ENCODE peak calls at places on chromosome 16, in eight cellular contexts. One of them, this sample, is unnamed.

GRCh38 chr16:73066927-73067670 is 19.2 kb upstream of the ZFHX3 start:
- DNase-seq in MM.1S: no peak
- DNase-seq in stimulated activated effector memory CD8-positive, alpha-beta T cell treated with anti-CD3 and anti-CD28 coated beads, Interleukin-12 subunit alpha, Interleukin-12 subunit beta, amount 100 ng/mL, for 72 hours: no peak
- DNase-seq in stimulated activated CD8-positive, alpha-beta memory T cell treated with anti-CD3 and anti-CD28 coated beads, Interleukin-12 subunit alpha, Interleukin-12 subunit beta, amount 100 ng/mL, for 1 hour: no peak
- DNase-seq in stimulated activated CD4-positive, alpha-beta T cell treated with anti-CD3 and anti-CD28 coated beads, Interleukin-15, amount 100 ng/mL, for 48 hours: no peak
- DNase-seq in uterus: no peak
- DNase-seq in skeletal muscle cell: peak
- DNase-seq in AG08395: no peak
- DNase-seq in this sample: no peak

GRCh38 chr16:27920391-27920891 is 143.1 kb downstream of the GSG1L start:
- DNase-seq in MM.1S: no peak
- DNase-seq in stimulated activated effector memory CD8-positive, alpha-beta T cell treated with anti-CD3 and anti-CD28 coated beads, Interleukin-12 subunit alpha, Interleukin-12 subunit beta, amount 100 ng/mL, for 72 hours: no peak
- DNase-seq in stimulated activated CD8-positive, alpha-beta memory T cell treated with anti-CD3 and anti-CD28 coated beads, Interleukin-12 subunit alpha, Interleukin-12 subunit beta, amount 100 ng/mL, for 1 hour: no peak
- DNase-seq in stimulated activated CD4-positive, alpha-beta T cell treated with anti-CD3 and anti-CD28 coated beads, Interleukin-15, amount 100 ng/mL, for 48 hours: no peak
- DNase-seq in uterus: no peak
- DNase-seq in skeletal muscle cell: no peak
- DNase-seq in AG08395: no peak
- DNase-seq in this sample: no peak

GRCh38 chr16:23351360-23351759 is 49.3 kb downstream of the SCNN1B start:
- DNase-seq in MM.1S: no peak
- DNase-seq in stimulated activated effector memory CD8-positive, alpha-beta T cell treated with anti-CD3 and anti-CD28 coated beads, Interleukin-12 subunit alpha, Interleukin-12 subunit beta, amount 100 ng/mL, for 72 hours: no peak
- DNase-seq in stimulated activated CD8-positive, alpha-beta memory T cell treated with anti-CD3 and anti-CD28 coated beads, Interleukin-12 subunit alpha, Interleukin-12 subunit beta, amount 100 ng/mL, for 1 hour: no peak
- DNase-seq in stimulated activated CD4-positive, alpha-beta T cell treated with anti-CD3 and anti-CD28 coated beads, Interleukin-15, amount 100 ng/mL, for 48 hours: no peak
- DNase-seq in uterus: no peak
- DNase-seq in skeletal muscle cell: no peak
- DNase-seq in AG08395: no peak
- DNase-seq in this sample: no peak

GRCh38 chr16:80619824-80620223 is 79.0 kb downstream of the DYNLRB2 start:
- DNase-seq in MM.1S: no peak
- DNase-seq in stimulated activated effector memory CD8-positive, alpha-beta T cell treated with anti-CD3 and anti-CD28 coated beads, Interleukin-12 subunit alpha, Interleukin-12 subunit beta, amount 100 ng/mL, for 72 hours: no peak
- DNase-seq in stimulated activated CD8-positive, alpha-beta memory T cell treated with anti-CD3 and anti-CD28 coated beads, Interleukin-12 subunit alpha, Interleukin-12 subunit beta, amount 100 ng/mL, for 1 hour: no peak
- DNase-seq in stimulated activated CD4-positive, alpha-beta T cell treated with anti-CD3 and anti-CD28 coated beads, Interleukin-15, amount 100 ng/mL, for 48 hours: no peak
- DNase-seq in uterus: no peak
- DNase-seq in skeletal muscle cell: no peak
- DNase-seq in AG08395: no peak
- DNase-seq in this sample: no peak

GRCh38 chr16:51651061-51651466 is 500.0 kb upstream of the SALL1 start:
- DNase-seq in MM.1S: no peak
- DNase-seq in stimulated activated effector memory CD8-positive, alpha-beta T cell treated with anti-CD3 and anti-CD28 coated beads, Interleukin-12 subunit alpha, Interleukin-12 subunit beta, amount 100 ng/mL, for 72 hours: no peak
- DNase-seq in stimulated activated CD8-positive, alpha-beta memory T cell treated with anti-CD3 and anti-CD28 coated beads, Interleukin-12 subunit alpha, Interleukin-12 subunit beta, amount 100 ng/mL, for 1 hour: no peak
- DNase-seq in stimulated activated CD4-positive, alpha-beta T cell treated with anti-CD3 and anti-CD28 coated beads, Interleukin-15, amount 100 ng/mL, for 48 hours: no peak
- DNase-seq in uterus: no peak
- DNase-seq in skeletal muscle cell: no peak
- DNase-seq in AG08395: no peak
- DNase-seq in this sample: no peak

GRCh38 chr16:56269824-56270684 is 78.8 kb downstream of the GNAO1 start:
- DNase-seq in MM.1S: no peak
- DNase-seq in stimulated activated effector memory CD8-positive, alpha-beta T cell treated with anti-CD3 and anti-CD28 coated beads, Interleukin-12 subunit alpha, Interleukin-12 subunit beta, amount 100 ng/mL, for 72 hours: no peak
- DNase-seq in stimulated activated CD8-positive, alpha-beta memory T cell treated with anti-CD3 and anti-CD28 coated beads, Interleukin-12 subunit alpha, Interleukin-12 subunit beta, amount 100 ng/mL, for 1 hour: no peak
- DNase-seq in stimulated activated CD4-positive, alpha-beta T cell treated with anti-CD3 and anti-CD28 coated beads, Interleukin-15, amount 100 ng/mL, for 48 hours: no peak
- DNase-seq in uterus: peak
- DNase-seq in skeletal muscle cell: peak
- DNase-seq in AG08395: peak
- DNase-seq in this sample: no peak

GRCh38 chr16:46947900-46948547 is 25.4 kb downstream of the DNAJA2 start:
- DNase-seq in MM.1S: peak
- DNase-seq in stimulated activated effector memory CD8-positive, alpha-beta T cell treated with anti-CD3 and anti-CD28 coated beads, Interleukin-12 subunit alpha, Interleukin-12 subunit beta, amount 100 ng/mL, for 72 hours: no peak
- DNase-seq in stimulated activated CD8-positive, alpha-beta memory T cell treated with anti-CD3 and anti-CD28 coated beads, Interleukin-12 subunit alpha, Interleukin-12 subunit beta, amount 100 ng/mL, for 1 hour: no peak
- DNase-seq in stimulated activated CD4-positive, alpha-beta T cell treated with anti-CD3 and anti-CD28 coated beads, Interleukin-15, amount 100 ng/mL, for 48 hours: no peak
- DNase-seq in uterus: no peak
- DNase-seq in skeletal muscle cell: peak
- DNase-seq in AG08395: peak
- DNase-seq in this sample: peak

GRCh38 chr16:49560018-49560830 is 186.6 kb downstream of the C16orf78 start:
- DNase-seq in MM.1S: no peak
- DNase-seq in stimulated activated effector memory CD8-positive, alpha-beta T cell treated with anti-CD3 and anti-CD28 coated beads, Interleukin-12 subunit alpha, Interleukin-12 subunit beta, amount 100 ng/mL, for 72 hours: no peak
- DNase-seq in stimulated activated CD8-positive, alpha-beta memory T cell treated with anti-CD3 and anti-CD28 coated beads, Interleukin-12 subunit alpha, Interleukin-12 subunit beta, amount 100 ng/mL, for 1 hour: no peak
- DNase-seq in stimulated activated CD4-positive, alpha-beta T cell treated with anti-CD3 and anti-CD28 coated beads, Interleukin-15, amount 100 ng/mL, for 48 hours: no peak
- DNase-seq in uterus: no peak
- DNase-seq in skeletal muscle cell: peak
- DNase-seq in AG08395: no peak
- DNase-seq in this sample: no peak

GRCh38 chr16:9268446-9268845 is 177.0 kb downstream of the HAPSTR1 start:
- DNase-seq in MM.1S: no peak
- DNase-seq in stimulated activated effector memory CD8-positive, alpha-beta T cell treated with anti-CD3 and anti-CD28 coated beads, Interleukin-12 subunit alpha, Interleukin-12 subunit beta, amount 100 ng/mL, for 72 hours: no peak
- DNase-seq in stimulated activated CD8-positive, alpha-beta memory T cell treated with anti-CD3 and anti-CD28 coated beads, Interleukin-12 subunit alpha, Interleukin-12 subunit beta, amount 100 ng/mL, for 1 hour: no peak
- DNase-seq in stimulated activated CD4-positive, alpha-beta T cell treated with anti-CD3 and anti-CD28 coated beads, Interleukin-15, amount 100 ng/mL, for 48 hours: no peak
- DNase-seq in uterus: no peak
- DNase-seq in skeletal muscle cell: no peak
- DNase-seq in AG08395: no peak
- DNase-seq in this sample: no peak

GRCh38 chr16:70685938-70686375 is at the start of gene MTSS2:
- DNase-seq in MM.1S: peak
- DNase-seq in stimulated activated effector memory CD8-positive, alpha-beta T cell treated with anti-CD3 and anti-CD28 coated beads, Interleukin-12 subunit alpha, Interleukin-12 subunit beta, amount 100 ng/mL, for 72 hours: no peak
- DNase-seq in stimulated activated CD8-positive, alpha-beta memory T cell treated with anti-CD3 and anti-CD28 coated beads, Interleukin-12 subunit alpha, Interleukin-12 subunit beta, amount 100 ng/mL, for 1 hour: no peak
- DNase-seq in stimulated activated CD4-positive, alpha-beta T cell treated with anti-CD3 and anti-CD28 coated beads, Interleukin-15, amount 100 ng/mL, for 48 hours: peak
- DNase-seq in uterus: peak
- DNase-seq in skeletal muscle cell: peak
- DNase-seq in AG08395: peak
- DNase-seq in this sample: no peak

GRCh38 chr16:65763640-65764305 is 602.7 kb upstream of the CDH5 start:
- DNase-seq in MM.1S: peak
- DNase-seq in stimulated activated effector memory CD8-positive, alpha-beta T cell treated with anti-CD3 and anti-CD28 coated beads, Interleukin-12 subunit alpha, Interleukin-12 subunit beta, amount 100 ng/mL, for 72 hours: no peak
- DNase-seq in stimulated activated CD8-positive, alpha-beta memory T cell treated with anti-CD3 and anti-CD28 coated beads, Interleukin-12 subunit alpha, Interleukin-12 subunit beta, amount 100 ng/mL, for 1 hour: no peak
- DNase-seq in stimulated activated CD4-positive, alpha-beta T cell treated with anti-CD3 and anti-CD28 coated beads, Interleukin-15, amount 100 ng/mL, for 48 hours: no peak
- DNase-seq in uterus: no peak
- DNase-seq in skeletal muscle cell: no peak
- DNase-seq in AG08395: no peak
- DNase-seq in this sample: no peak

GRCh38 chr16:81005644-81006471 is 827 bp downstream of the CMC2 start:
- DNase-seq in MM.1S: peak
- DNase-seq in stimulated activated effector memory CD8-positive, alpha-beta T cell treated with anti-CD3 and anti-CD28 coated beads, Interleukin-12 subunit alpha, Interleukin-12 subunit beta, amount 100 ng/mL, for 72 hours: peak
- DNase-seq in stimulated activated CD8-positive, alpha-beta memory T cell treated with anti-CD3 and anti-CD28 coated beads, Interleukin-12 subunit alpha, Interleukin-12 subunit beta, amount 100 ng/mL, for 1 hour: peak
- DNase-seq in stimulated activated CD4-positive, alpha-beta T cell treated with anti-CD3 and anti-CD28 coated beads, Interleukin-15, amount 100 ng/mL, for 48 hours: no peak
- DNase-seq in uterus: peak
- DNase-seq in skeletal muscle cell: no peak
- DNase-seq in AG08395: no peak
- DNase-seq in this sample: peak

GRCh38 chr16:57470683-57471082 is 8.2 kb downstream of the POLR2C start:
- DNase-seq in MM.1S: no peak
- DNase-seq in stimulated activated effector memory CD8-positive, alpha-beta T cell treated with anti-CD3 and anti-CD28 coated beads, Interleukin-12 subunit alpha, Interleukin-12 subunit beta, amount 100 ng/mL, for 72 hours: no peak
- DNase-seq in stimulated activated CD8-positive, alpha-beta memory T cell treated with anti-CD3 and anti-CD28 coated beads, Interleukin-12 subunit alpha, Interleukin-12 subunit beta, amount 100 ng/mL, for 1 hour: no peak
- DNase-seq in stimulated activated CD4-positive, alpha-beta T cell treated with anti-CD3 and anti-CD28 coated beads, Interleukin-15, amount 100 ng/mL, for 48 hours: no peak
- DNase-seq in uterus: peak
- DNase-seq in skeletal muscle cell: no peak
- DNase-seq in AG08395: peak
- DNase-seq in this sample: no peak

GRCh38 chr16:8807189-8807588 is 9.6 kb downstream of the PMM2 start:
- DNase-seq in MM.1S: no peak
- DNase-seq in stimulated activated effector memory CD8-positive, alpha-beta T cell treated with anti-CD3 and anti-CD28 coated beads, Interleukin-12 subunit alpha, Interleukin-12 subunit beta, amount 100 ng/mL, for 72 hours: no peak
- DNase-seq in stimulated activated CD8-positive, alpha-beta memory T cell treated with anti-CD3 and anti-CD28 coated beads, Interleukin-12 subunit alpha, Interleukin-12 subunit beta, amount 100 ng/mL, for 1 hour: no peak
- DNase-seq in stimulated activated CD4-positive, alpha-beta T cell treated with anti-CD3 and anti-CD28 coated beads, Interleukin-15, amount 100 ng/mL, for 48 hours: no peak
- DNase-seq in uterus: no peak
- DNase-seq in skeletal muscle cell: no peak
- DNase-seq in AG08395: no peak
- DNase-seq in this sample: no peak

GRCh38 chr16:24652803-24653202 is 76.6 kb upstream of the TNRC6A start:
- DNase-seq in MM.1S: no peak
- DNase-seq in stimulated activated effector memory CD8-positive, alpha-beta T cell treated with anti-CD3 and anti-CD28 coated beads, Interleukin-12 subunit alpha, Interleukin-12 subunit beta, amount 100 ng/mL, for 72 hours: no peak
- DNase-seq in stimulated activated CD8-positive, alpha-beta memory T cell treated with anti-CD3 and anti-CD28 coated beads, Interleukin-12 subunit alpha, Interleukin-12 subunit beta, amount 100 ng/mL, for 1 hour: no peak
- DNase-seq in stimulated activated CD4-positive, alpha-beta T cell treated with anti-CD3 and anti-CD28 coated beads, Interleukin-15, amount 100 ng/mL, for 48 hours: no peak
- DNase-seq in uterus: no peak
- DNase-seq in skeletal muscle cell: no peak
- DNase-seq in AG08395: no peak
- DNase-seq in this sample: no peak

GRCh38 chr16:52353249-52353648 is 193.7 kb downstream of the TOX3 start:
- DNase-seq in MM.1S: no peak
- DNase-seq in stimulated activated effector memory CD8-positive, alpha-beta T cell treated with anti-CD3 and anti-CD28 coated beads, Interleukin-12 subunit alpha, Interleukin-12 subunit beta, amount 100 ng/mL, for 72 hours: no peak
- DNase-seq in stimulated activated CD8-positive, alpha-beta memory T cell treated with anti-CD3 and anti-CD28 coated beads, Interleukin-12 subunit alpha, Interleukin-12 subunit beta, amount 100 ng/mL, for 1 hour: no peak
- DNase-seq in stimulated activated CD4-positive, alpha-beta T cell treated with anti-CD3 and anti-CD28 coated beads, Interleukin-15, amount 100 ng/mL, for 48 hours: no peak
- DNase-seq in uterus: no peak
- DNase-seq in skeletal muscle cell: no peak
- DNase-seq in AG08395: no peak
- DNase-seq in this sample: no peak

GRCh38 chr16:727291-727977 is 528 bp downstream of the HAGHL start:
- DNase-seq in MM.1S: peak
- DNase-seq in stimulated activated effector memory CD8-positive, alpha-beta T cell treated with anti-CD3 and anti-CD28 coated beads, Interleukin-12 subunit alpha, Interleukin-12 subunit beta, amount 100 ng/mL, for 72 hours: peak
- DNase-seq in stimulated activated CD8-positive, alpha-beta memory T cell treated with anti-CD3 and anti-CD28 coated beads, Interleukin-12 subunit alpha, Interleukin-12 subunit beta, amount 100 ng/mL, for 1 hour: no peak
- DNase-seq in stimulated activated CD4-positive, alpha-beta T cell treated with anti-CD3 and anti-CD28 coated beads, Interleukin-15, amount 100 ng/mL, for 48 hours: no peak
- DNase-seq in uterus: no peak
- DNase-seq in skeletal muscle cell: no peak
- DNase-seq in AG08395: no peak
- DNase-seq in this sample: peak

This sample was measured in B cell.